ENCODE peak calls at places on chromosome X, in four cellular contexts. C is NCI-H2029; V is psoas muscle; K is stimulated activated CD4-positive, alpha-beta T cell treated with anti-CD3 and anti-CD28 coated beads, Interleukin-4, amount 100 ng/mL, for 48 hours. J is an unnamed sample.

GRCh38 chrX:63784902-63785692 is at the start of gene ARHGEF9:
- DNase-seq in C (no peak), V (peak; percentile 55), K (no peak), J (no peak)

GRCh38 chrX:67544281-67544680 is 460 bp downstream of the AR start:
- DNase-seq in C (no peak), V (peak; percentile 66), K (no peak), J (peak; percentile 20)

GRCh38 chrX:18099745-18100144 is 120.9 kb downstream of the BEND2 start:
- DNase-seq in C (no peak), V (no peak), K (no peak), J (no peak)

GRCh38 chrX:372856-373640 is 13.7 kb downstream of the PPP2R3B start:
- DNase-seq in C (no peak), V (peak; percentile 52), K (no peak), J (no peak)

GRCh38 chrX:109632906-109633504 is 8.0 kb upstream of the KCNE5 start:
- DNase-seq in C (no peak), V (no peak), K (no peak), J (peak; percentile 21)

GRCh38 chrX:149982310-149982709 is 44.0 kb upstream of the EOLA2 start:
- DNase-seq in C (no peak), V (no peak), K (no peak), J (no peak)

GRCh38 chrX:133305348-133305747 is 87.2 kb upstream of the TFDP3 start:
- DNase-seq in C (no peak), V (no peak), K (no peak), J (no peak)

GRCh38 chrX:41095174-41095573 is 9.9 kb downstream of the USP9X start:
- DNase-seq in C (no peak), V (no peak), K (no peak), J (no peak)

GRCh38 chrX:80229626-80230025 is 190.6 kb upstream of the TENT5D start:
- DNase-seq in C (no peak), V (no peak), K (no peak), J (no peak)

GRCh38 chrX:31228415-31228832 is 156.6 kb upstream of the FTHL17 start:
- DNase-seq in C (no peak), V (no peak), K (no peak), J (peak; percentile 53)

GRCh38 chrX:78124304-78124703 is 15.1 kb downstream of the TAF9B start:
- DNase-seq in C (no peak), V (no peak), K (no peak), J (no peak)

GRCh38 chrX:18290200-18290599 is 64.3 kb downstream of the SCML2 start:
- DNase-seq in C (no peak), V (no peak), K (no peak), J (peak; percentile 0)

GRCh38 chrX:42714981-42715688 is 62.8 kb downstream of the PPP1R2C start:
- DNase-seq in C (no peak), V (no peak), K (peak; percentile 8), J (no peak)

GRCh38 chrX:132442674-132443073 is 46.2 kb downstream of the MBNL3 start:
- DNase-seq in C (no peak), V (no peak), K (no peak), J (no peak)

GRCh38 chrX:155216940-155217450 is 735 bp downstream of the VBP1 start:
- DNase-seq in C (no peak), V (no peak), K (no peak), J (no peak)

GRCh38 chrX:109393859-109394258 is 88.0 kb downstream of the GUCY2F start:
- DNase-seq in C (no peak), V (no peak), K (no peak), J (no peak)

GRCh38 chrX:152902502-152902820 is 4.6 kb downstream of the ZNF185 start:
- DNase-seq in C (no peak), V (no peak), K (no peak), J (no peak)

GRCh38 chrX:7202206-7202605 is 54.3 kb upstream of the PUDP start:
- DNase-seq in C (no peak), V (no peak), K (no peak), J (no peak)

GRCh38 chrX:149131780-149132179 is 373.3 kb downstream of the IDS start:
- DNase-seq in C (no peak), V (no peak), K (no peak), J (no peak)

GRCh38 chrX:100643943-100644587 is at the start of gene SRPX2:
- DNase-seq in C (no peak), V (peak; percentile 68), K (no peak), J (peak; percentile 87)

GRCh38 chrX:28876901-28877300 is 289.7 kb downstream of the IL1RAPL1 start:
- DNase-seq in C (no peak), V (no peak), K (no peak), J (no peak)

J was measured in fibroblast of the conjunctiva.